ENCODE peak calls at places on chromosomes 4 and X, in nine cellular contexts. L is lower leg skin, F is brain microvascular endothelial cell, Z is lung, B is OCI-LY7, X is cardiac muscle cell, A is choroid plexus epithelial cell, H is suprapubic skin, I is left ventricle myocardium inferior. J is an unnamed sample.

GRCh38 chr4:84814100-84814750 is 152.3 kb downstream of the WDFY3 start:
- DNase-seq in L (peak), X (peak), B (no peak), A (peak), I (no peak), Z (no peak), H (no peak), F (peak), J (peak)

GRCh38 chr4:141346144-141346543 is 125.4 kb downstream of the ZNF330 start:
- DNase-seq in F (peak), X (peak), Z (no peak), H (no peak), L (no peak), I (no peak), B (peak), A (peak), J (peak)

GRCh38 chrX:12497832-12498591 is 293.2 kb upstream of the PRPS2 start:
- DNase-seq in L (no peak), F (no peak), A (no peak), X (peak), B (peak), I (no peak), H (no peak), Z (no peak), J (no peak)

GRCh38 chrX:41559662-41560061 is 112.5 kb downstream of the NYX start:
- DNase-seq in H (no peak), X (no peak), L (peak), Z (no peak), A (peak), F (peak), I (no peak), B (no peak), J (peak)

GRCh38 chrX:920234-920799 is 289.7 kb downstream of the SHOX start:
- DNase-seq in A (peak), X (no peak), Z (peak), B (no peak), I (no peak), H (no peak), F (peak), L (no peak), J (peak)

GRCh38 chrX:43822015-43822414 is 60.2 kb downstream of the MAOB start:
- DNase-seq in A (peak), Z (no peak), L (no peak), I (no peak), B (no peak), X (no peak), H (no peak), F (no peak), J (peak)

GRCh38 chr4:116358633-116359222 is 726.6 kb downstream of the TRAM1L1 start:
- DNase-seq in F (peak), I (no peak), X (peak), H (no peak), Z (peak), L (peak), A (peak), B (peak), J (peak)

GRCh38 chr4:74308215-74308614 is at the start of gene EPGN:
- DNase-seq in B (no peak), Z (no peak), I (no peak), X (no peak), L (peak), H (no peak), A (peak), F (no peak), J (peak)

GRCh38 chr4:98430708-98431403 is 169.7 kb downstream of the RAP1GDS1 start:
- DNase-seq in I (no peak), L (no peak), F (peak), B (no peak), A (peak), Z (no peak), H (no peak), X (no peak), J (peak)

GRCh38 chrX:139052461-139052860 is 340.9 kb upstream of the FGF13 start:
- DNase-seq in F (no peak), H (no peak), X (no peak), L (no peak), Z (no peak), A (no peak), B (no peak), I (no peak), J (no peak)

GRCh38 chrX:31524182-31524581 is 452.3 kb upstream of the FTHL17 start:
- DNase-seq in B (no peak), X (no peak), H (no peak), A (no peak), Z (no peak), F (no peak), L (no peak), I (no peak), J (no peak)

GRCh38 chr4:20544645-20545044 is 155.6 kb upstream of the PACRGL start:
- DNase-seq in X (peak), L (no peak), B (peak), I (no peak), Z (no peak), F (no peak), A (peak), H (no peak), J (peak)
- TF ChIP-seq CTCF in X (peak), L (no peak), B (peak), I (peak), Z (no peak), F (peak), A (peak), H (peak), J (peak)

GRCh38 chr4:37816006-37816405 is 10.5 kb upstream of the PGM2 start:
- DNase-seq in A (no peak), H (no peak), Z (no peak), F (no peak), L (no peak), X (no peak), B (no peak), I (no peak), J (no peak)
- H3K4me3 ChIP-seq in A (no peak), H (no peak), Z (no peak), F (no peak), L (no peak), X (no peak), B (no peak), I (no peak), J (no peak)

DNA sequence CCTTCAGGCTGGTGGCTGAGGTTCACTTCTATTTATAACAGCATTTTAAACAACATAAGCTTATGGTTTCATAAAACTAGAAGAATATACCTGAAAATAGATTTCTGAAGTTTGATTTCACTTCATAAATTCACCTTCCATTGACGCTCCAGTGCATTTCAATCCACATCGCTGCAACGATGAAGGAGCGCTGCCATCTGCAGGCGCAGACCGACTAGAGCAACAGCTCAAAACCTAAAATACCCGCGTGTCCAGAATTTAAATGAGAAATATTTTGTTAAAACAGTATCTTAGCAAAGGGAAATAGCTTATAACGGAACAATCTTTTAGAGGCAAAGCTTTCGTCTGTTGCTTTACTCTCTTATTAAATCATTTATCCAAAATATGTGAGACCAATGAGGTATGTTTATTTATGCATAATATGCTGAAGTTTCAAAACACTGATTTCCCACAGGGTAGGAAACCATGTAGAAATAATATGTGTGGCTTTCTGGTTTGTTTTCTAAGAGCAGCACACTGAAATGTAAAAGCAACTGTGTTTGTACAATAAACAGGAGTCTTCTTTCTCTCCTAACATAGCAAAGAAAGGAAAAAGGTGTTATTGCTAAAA is 816.4 kb upstream of the FRG1 start:
- DNase-seq in L (no peak), B (no peak), A (peak), F (peak), X (peak), Z (no peak), H (no peak), I (no peak), J (peak)
- TF ChIP-seq CTCF in L (no peak), B (peak), A (peak), F (peak), X (peak), Z (peak), H (peak), I (peak), J (peak)

GRCh38 chrX:20373063-20373462 is 106.4 kb upstream of the RPS6KA3 start:
- DNase-seq in I (no peak), B (no peak), Z (no peak), H (no peak), A (no peak), X (no peak), L (no peak), F (no peak), J (no peak)

GRCh38 chrX:20372533-20372932 is 105.8 kb upstream of the RPS6KA3 start:
- DNase-seq in B (no peak), X (no peak), Z (no peak), F (peak), I (no peak), L (no peak), H (no peak), A (peak), J (no peak)

GRCh38 chrX:20378291-20378920 is 111.7 kb upstream of the RPS6KA3 start:
- DNase-seq in Z (peak), F (peak), B (peak), X (no peak), H (no peak), A (no peak), I (no peak), L (no peak), J (peak)

GRCh38 chrX:20374450-20374849 is 107.7 kb upstream of the RPS6KA3 start:
- DNase-seq in F (no peak), A (no peak), B (no peak), H (no peak), X (no peak), L (no peak), I (no peak), Z (no peak), J (no peak)

DNA sequence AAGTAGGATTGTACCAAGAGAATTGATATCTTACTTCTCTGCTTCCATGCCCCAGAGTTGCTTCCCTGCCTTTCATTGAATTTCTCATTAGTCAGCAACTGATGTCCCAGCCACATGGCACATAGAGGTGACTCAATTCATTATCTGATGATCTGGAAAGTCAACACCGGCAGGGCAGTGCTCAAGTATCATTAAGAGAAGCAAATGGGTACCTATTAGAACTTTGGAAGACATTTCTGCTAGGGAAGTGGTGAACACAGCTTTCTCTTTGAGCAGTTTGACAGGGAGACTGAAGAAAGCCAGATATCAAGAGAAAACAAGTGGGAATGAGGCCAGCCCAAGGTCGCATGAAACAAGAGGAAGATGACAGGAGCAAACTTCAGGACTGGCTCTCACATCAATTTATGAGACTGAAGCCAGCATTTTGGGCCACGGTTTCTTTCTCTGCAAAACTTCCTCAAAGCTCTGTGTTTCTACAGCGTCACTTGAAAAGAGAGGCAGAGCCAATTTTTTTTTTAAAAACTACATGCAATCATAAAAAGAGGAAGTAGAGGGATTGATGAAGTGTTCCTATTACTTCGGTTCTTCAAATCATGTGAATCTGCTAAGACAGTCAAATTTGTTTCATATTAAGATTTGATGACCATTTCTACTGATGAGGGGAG is 108.3 kb upstream of the RPS6KA3 start:
- DNase-seq in A (no peak), H (no peak), Z (no peak), X (peak), F (no peak), I (no peak), B (peak), L (no peak), J (peak)
- H3K4me3 ChIP-seq in A (no peak), H (no peak), Z (no peak), X (no peak), F (no peak), I (no peak), B (no peak), L (no peak), J (no peak)

GRCh38 chr4:105192910-105193309 is 46.2 kb downstream of the TET2 start:
- DNase-seq in L (no peak), X (no peak), I (no peak), B (no peak), F (no peak), A (no peak), H (no peak), Z (no peak), J (no peak)

GRCh38 chr4:105197777-105198176 is 51.1 kb downstream of the TET2 start:
- DNase-seq in A (peak), X (no peak), Z (no peak), B (no peak), F (no peak), L (no peak), I (no peak), H (no peak), J (peak)

GRCh38 chr4:105198541-105198940 is 51.9 kb downstream of the TET2 start:
- DNase-seq in F (no peak), H (no peak), I (no peak), X (no peak), Z (no peak), B (no peak), A (peak), L (no peak), J (peak)

GRCh38 chr4:105194328-105195231 is 47.9 kb downstream of the TET2 start:
- DNase-seq in F (peak), H (no peak), Z (no peak), L (no peak), X (no peak), B (no peak), A (peak), I (no peak), J (peak)

DNA sequence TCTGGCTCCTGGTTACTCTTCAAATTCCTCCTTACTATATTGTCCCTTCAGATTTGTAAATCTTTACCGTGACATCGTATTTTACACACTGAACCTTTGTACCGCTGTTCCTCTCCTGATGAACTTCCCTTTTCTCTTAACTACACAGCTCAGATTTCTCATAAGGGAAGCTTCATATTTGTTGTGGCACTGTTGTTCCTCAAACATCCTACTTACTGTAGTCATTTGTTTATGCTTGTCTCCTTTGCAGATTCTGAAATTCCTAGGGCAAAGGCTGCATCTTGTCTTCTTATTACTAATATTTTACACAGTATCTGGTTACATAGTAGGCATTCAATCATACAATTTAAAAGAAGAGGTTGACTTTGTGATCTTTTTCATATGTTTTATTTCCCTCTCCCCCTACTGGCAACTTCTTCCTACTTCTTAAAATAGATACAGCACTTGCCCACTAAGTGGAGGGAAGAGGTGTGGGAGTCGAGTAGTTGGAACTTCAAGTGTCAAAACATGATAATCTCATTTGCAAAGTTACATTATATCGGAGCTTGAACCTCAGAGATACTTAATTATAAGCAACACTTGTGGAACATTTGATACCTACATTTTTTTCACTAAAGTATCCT is 50.0 kb downstream of the TET2 start:
- DNase-seq in X (peak), H (no peak), B (no peak), A (peak), I (no peak), Z (no peak), F (no peak), L (no peak), J (peak)
- TF ChIP-seq CTCF in X (peak), H (no peak), B (peak), A (peak), I (peak), Z (no peak), F (peak), L (no peak), J (peak)

GRCh38 chr4:119149110-119149509 is 13.5 kb downstream of the MYOZ2 start:
- DNase-seq in L (no peak), F (no peak), A (no peak), X (no peak), H (no peak), B (no peak), Z (no peak), I (no peak), J (peak)
- H3K4me3 ChIP-seq in L (no peak), F (no peak), A (no peak), X (no peak), H (no peak), B (no peak), Z (no peak), I (peak), J (no peak)

DNA sequence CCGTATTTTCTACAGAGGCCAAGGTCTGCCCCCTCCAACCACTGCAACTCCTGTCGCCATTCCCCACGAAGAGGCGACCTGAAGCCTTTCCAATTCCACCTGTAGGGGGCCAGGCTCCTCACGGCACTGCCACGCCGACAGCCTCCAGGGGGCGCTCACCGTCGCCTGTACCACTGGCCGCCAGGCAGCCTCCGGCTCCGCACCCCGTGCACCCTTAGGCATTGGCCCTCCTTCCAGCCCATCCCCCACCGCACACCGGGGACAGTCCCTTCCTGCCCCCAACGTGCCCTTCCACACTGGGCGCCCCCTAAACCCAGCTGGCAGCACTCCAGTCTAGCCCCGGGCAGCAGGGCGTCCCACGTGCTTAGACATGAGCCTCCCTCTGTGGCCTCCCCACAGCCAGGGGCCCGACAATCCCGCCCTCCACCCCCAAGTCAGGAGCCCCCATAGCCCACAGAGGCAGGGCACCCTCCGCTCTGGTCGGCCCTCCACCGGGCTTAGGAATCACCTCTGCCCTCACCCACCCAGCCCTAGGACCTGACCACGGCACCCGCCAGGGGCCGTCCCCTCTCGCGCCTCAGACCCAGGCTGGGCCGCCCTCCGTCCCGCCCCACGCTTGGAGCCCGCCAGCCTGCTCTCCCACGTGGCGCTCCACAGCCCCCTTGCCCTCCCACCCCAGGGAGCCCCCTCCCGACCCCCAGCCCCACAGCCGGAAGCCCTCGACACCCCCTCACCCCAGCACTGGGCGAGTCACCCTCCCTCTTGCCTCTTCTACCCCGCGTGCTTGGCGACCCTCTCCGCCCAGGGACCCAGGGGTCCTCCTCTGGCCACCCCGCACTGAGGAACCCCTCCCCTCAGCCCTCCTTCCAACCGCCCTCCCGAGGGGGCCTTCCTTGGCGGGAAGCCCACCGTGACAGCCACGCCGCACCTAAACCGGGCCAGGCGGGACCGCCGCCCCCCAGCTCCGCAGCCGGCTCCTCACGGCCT is 711 bp downstream of the PNMA6E start:
- DNase-seq in F (no peak), H (no peak), L (no peak), A (peak), B (peak), Z (no peak), X (peak), I (no peak), J (peak)
- TF ChIP-seq CTCF in F (peak), H (peak), L (no peak), A (peak), B (peak), Z (peak), X (peak), I (peak), J (peak)

GRCh38 chr4:164802301-164802700 is 48.4 kb downstream of the SMIM31 start:
- DNase-seq in A (no peak), X (no peak), B (no peak), L (no peak), F (no peak), H (no peak), I (no peak), Z (no peak), J (no peak)

GRCh38 chr4:164803702-164804101 is 49.8 kb downstream of the SMIM31 start:
- DNase-seq in H (no peak), L (no peak), I (no peak), Z (no peak), F (no peak), X (no peak), A (no peak), B (no peak), J (no peak)

GRCh38 chr4:164800786-164801185 is 46.9 kb downstream of the SMIM31 start:
- DNase-seq in B (no peak), L (no peak), A (no peak), Z (no peak), F (no peak), X (no peak), I (no peak), H (no peak), J (no peak)

DNA sequence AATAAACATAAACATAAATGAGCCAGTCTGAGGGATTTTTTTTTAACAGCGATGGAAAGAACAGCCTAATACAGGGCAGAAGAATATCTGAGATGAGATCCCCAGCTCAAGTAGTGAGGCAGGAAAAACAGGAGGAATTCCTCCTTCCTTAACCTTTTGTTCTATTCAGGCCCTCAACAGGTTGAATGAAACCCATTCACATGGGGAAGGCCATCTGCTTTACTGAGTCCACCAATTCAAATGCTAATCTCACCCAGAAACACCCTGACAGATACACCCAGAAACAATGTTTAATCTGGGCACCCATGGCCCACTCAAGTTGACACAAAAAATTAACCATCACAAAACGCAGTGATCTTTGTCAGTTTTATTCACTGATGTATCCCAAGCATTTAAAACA is 45.5 kb downstream of the SMIM31 start:
- DNase-seq in L (no peak), I (no peak), F (no peak), A (no peak), H (no peak), X (no peak), B (no peak), Z (no peak), J (no peak)
- H3K4me3 ChIP-seq in L (no peak), I (no peak), F (no peak), A (no peak), H (no peak), X (no peak), B (no peak), Z (no peak), J (no peak)

GRCh38 chr4:4541661-4542570 is at the start of gene STX18:
- DNase-seq in B (peak), H (peak), F (peak), L (peak), X (peak), A (peak), I (peak), Z (peak), J (peak)
- TF ChIP-seq CTCF in B (no peak), H (no peak), F (no peak), L (no peak), X (no peak), A (no peak), I (no peak), Z (no peak), J (no peak)

J was measured in fibroblast of mammary gland.